ENCODE peak calls at places on chromosomes 5 and 9, in eight cellular contexts. One of them, this sample, is unnamed.

GRCh38 chr9:96856363-96857286 is 2.3 kb upstream of the ZNF782 start:
- DNase-seq in heart right ventricle: peak; percentile 23
- DNase-seq in AG10803: peak; percentile 65
- DNase-seq in choroid plexus epithelial cell: peak; percentile 85
- DNase-seq in mucosa of descending colon: no peak
- DNase-seq in small intestine: peak; percentile 80
- DNase-seq in NT2/D1: peak; percentile 57
- DNase-seq in aorta: no peak
- DNase-seq in this sample: peak; percentile 72

GRCh38 chr5:73826761-73827450 is 200.9 kb downstream of the ARHGEF28 start:
- DNase-seq in heart right ventricle: no peak
- DNase-seq in AG10803: peak; percentile 80
- DNase-seq in choroid plexus epithelial cell: peak; percentile 96
- DNase-seq in mucosa of descending colon: no peak
- DNase-seq in small intestine: no peak
- DNase-seq in NT2/D1: no peak
- DNase-seq in aorta: no peak
- DNase-seq in this sample: no peak

GRCh38 chr9:24672336-24672735 is 126.6 kb upstream of the IZUMO3 start:
- DNase-seq in heart right ventricle: no peak
- DNase-seq in AG10803: no peak
- DNase-seq in choroid plexus epithelial cell: no peak
- DNase-seq in mucosa of descending colon: no peak
- DNase-seq in small intestine: no peak
- DNase-seq in NT2/D1: no peak
- DNase-seq in aorta: no peak
- DNase-seq in this sample: no peak

GRCh38 chr5:40678021-40678939 is 1.4 kb upstream of the PTGER4 start:
- DNase-seq in heart right ventricle: no peak
- DNase-seq in AG10803: peak; percentile 38
- DNase-seq in choroid plexus epithelial cell: no peak
- DNase-seq in mucosa of descending colon: no peak
- DNase-seq in small intestine: peak; percentile 41
- DNase-seq in NT2/D1: no peak
- DNase-seq in aorta: no peak
- DNase-seq in this sample: no peak

GRCh38 chr5:124576848-124577409 is 169.5 kb downstream of the ZNF608 start:
- DNase-seq in heart right ventricle: no peak
- DNase-seq in AG10803: no peak
- DNase-seq in choroid plexus epithelial cell: no peak
- DNase-seq in mucosa of descending colon: no peak
- DNase-seq in small intestine: no peak
- DNase-seq in NT2/D1: no peak
- DNase-seq in aorta: no peak
- DNase-seq in this sample: no peak

GRCh38 chr5:60334281-60334713 is 365.7 kb downstream of the DEPDC1B start:
- DNase-seq in heart right ventricle: no peak
- DNase-seq in AG10803: peak; percentile 67
- DNase-seq in choroid plexus epithelial cell: peak; percentile 85
- DNase-seq in mucosa of descending colon: no peak
- DNase-seq in small intestine: no peak
- DNase-seq in NT2/D1: no peak
- DNase-seq in aorta: peak; percentile 76
- DNase-seq in this sample: no peak

GRCh38 chr9:96555567-96556386 is 63.9 kb downstream of the CDC14B start:
- DNase-seq in heart right ventricle: no peak
- DNase-seq in AG10803: peak; percentile 87
- DNase-seq in choroid plexus epithelial cell: peak; percentile 13
- DNase-seq in mucosa of descending colon: no peak
- DNase-seq in small intestine: no peak
- DNase-seq in NT2/D1: no peak
- DNase-seq in aorta: no peak
- DNase-seq in this sample: no peak

GRCh38 chr9:129929467-129930125 is 94.3 kb downstream of the USP20 start:
- DNase-seq in heart right ventricle: no peak
- DNase-seq in AG10803: no peak
- DNase-seq in choroid plexus epithelial cell: no peak
- DNase-seq in mucosa of descending colon: no peak
- DNase-seq in small intestine: no peak
- DNase-seq in NT2/D1: no peak
- DNase-seq in aorta: no peak
- DNase-seq in this sample: no peak

GRCh38 chr5:15601274-15601673 is 101.3 kb downstream of the FBXL7 start:
- DNase-seq in heart right ventricle: no peak
- DNase-seq in AG10803: peak; percentile 35
- DNase-seq in choroid plexus epithelial cell: peak; percentile 41
- DNase-seq in mucosa of descending colon: no peak
- DNase-seq in small intestine: no peak
- DNase-seq in NT2/D1: no peak
- DNase-seq in aorta: no peak
- DNase-seq in this sample: no peak

GRCh38 chr5:96881511-96882115 is 5.3 kb downstream of the ERAP2 start:
- DNase-seq in heart right ventricle: no peak
- DNase-seq in AG10803: peak; percentile 40
- DNase-seq in choroid plexus epithelial cell: peak; percentile 83
- DNase-seq in mucosa of descending colon: no peak
- DNase-seq in small intestine: peak; percentile 45
- DNase-seq in NT2/D1: no peak
- DNase-seq in aorta: no peak
- DNase-seq in this sample: no peak

DNA sequence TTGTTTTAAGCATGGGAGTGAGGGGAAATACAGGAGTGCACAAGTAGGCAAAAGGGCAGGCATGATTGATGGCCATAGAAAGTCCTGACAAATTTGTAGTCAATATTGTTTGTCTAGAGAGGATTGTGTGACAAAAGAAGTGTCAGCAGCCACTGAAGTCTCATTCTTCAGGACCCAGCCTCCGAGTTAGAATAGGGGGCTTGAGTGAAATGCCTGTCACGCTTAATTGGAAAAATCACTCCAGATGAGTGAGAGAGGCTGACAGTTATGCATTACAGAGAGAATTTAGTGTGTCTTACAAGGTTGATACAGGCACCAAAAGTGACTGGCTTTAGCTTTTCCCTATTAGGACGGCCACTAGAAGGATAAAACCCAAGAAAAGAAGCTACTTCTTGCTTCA is 81.9 kb upstream of the RPS23 start:
- DNase-seq in heart right ventricle: no peak
- DNase-seq in AG10803: no peak
- DNase-seq in choroid plexus epithelial cell: no peak
- DNase-seq in mucosa of descending colon: no peak
- DNase-seq in small intestine: no peak
- DNase-seq in NT2/D1: no peak
- DNase-seq in aorta: no peak
- DNase-seq in this sample: no peak
- H3K4me3 ChIP-seq in heart right ventricle: no peak overlapping the region
- H3K4me3 ChIP-seq in AG10803: no peak overlapping the region
- H3K4me3 ChIP-seq in choroid plexus epithelial cell: no peak overlapping the region
- H3K4me3 ChIP-seq in mucosa of descending colon: no peak overlapping the region
- H3K4me3 ChIP-seq in small intestine: no peak overlapping the region
- H3K4me3 ChIP-seq in NT2/D1: no peak overlapping the region
- H3K4me3 ChIP-seq in aorta: no peak overlapping the region
- H3K4me3 ChIP-seq in this sample: no peak overlapping the region

DNA sequence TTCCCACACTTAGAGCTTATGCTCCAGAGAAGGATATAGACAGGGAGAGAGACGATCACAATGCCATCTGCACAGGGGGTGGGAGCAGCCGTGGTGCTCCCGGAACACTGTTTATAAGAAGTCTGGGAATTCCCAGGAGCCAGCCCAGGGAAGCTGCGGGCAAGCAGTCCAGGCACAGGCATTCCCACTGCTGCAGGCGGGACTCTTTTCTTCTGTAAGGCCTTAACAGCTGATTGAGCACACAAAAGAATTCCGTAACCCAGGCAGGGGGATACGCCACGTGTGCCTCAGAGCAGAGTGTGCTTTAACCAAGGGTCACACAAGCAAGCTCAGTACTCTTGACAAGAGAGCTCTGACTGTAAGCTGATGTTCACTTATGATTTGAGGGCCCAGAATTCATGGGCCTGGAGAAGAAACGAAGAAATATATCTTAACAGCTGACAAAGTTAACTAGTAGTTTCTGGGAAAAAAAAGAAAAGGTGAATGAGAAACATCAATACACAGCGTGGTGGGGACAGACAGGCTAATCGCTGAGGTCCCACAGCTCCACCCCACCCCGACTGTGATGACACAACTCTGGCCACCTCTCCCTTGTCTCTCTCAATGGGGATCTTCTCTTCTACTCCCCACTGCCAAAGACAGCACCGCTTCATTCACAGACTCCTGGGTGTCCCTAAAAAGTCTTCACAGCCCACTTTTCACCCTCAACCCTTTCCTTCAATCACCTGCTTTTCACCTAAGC is 85.9 kb upstream of the SIMC1 start:
- DNase-seq in heart right ventricle: no peak
- DNase-seq in AG10803: peak; percentile 5
- DNase-seq in choroid plexus epithelial cell: no peak
- DNase-seq in mucosa of descending colon: no peak
- DNase-seq in small intestine: no peak
- DNase-seq in NT2/D1: peak; percentile 57
- DNase-seq in aorta: no peak
- DNase-seq in this sample: no peak
- H3K4me3 ChIP-seq in heart right ventricle: no peak overlapping the region
- H3K4me3 ChIP-seq in AG10803: no peak overlapping the region
- H3K4me3 ChIP-seq in choroid plexus epithelial cell: no peak overlapping the region
- H3K4me3 ChIP-seq in mucosa of descending colon: no peak overlapping the region
- H3K4me3 ChIP-seq in small intestine: no peak overlapping the region
- H3K4me3 ChIP-seq in NT2/D1: no peak overlapping the region
- H3K4me3 ChIP-seq in aorta: no peak overlapping the region
- H3K4me3 ChIP-seq in this sample: no peak overlapping the region

GRCh38 chr9:33446507-33447403 is 638 bp downstream of the AQP3 start:
- DNase-seq in heart right ventricle: peak; percentile 48
- DNase-seq in AG10803: peak; percentile 32
- DNase-seq in choroid plexus epithelial cell: peak; percentile 40
- DNase-seq in mucosa of descending colon: peak; percentile 70
- DNase-seq in small intestine: peak; percentile 94
- DNase-seq in NT2/D1: no peak
- DNase-seq in aorta: no peak
- DNase-seq in this sample: peak; percentile 88

GRCh38 chr9:33447404-33448158 is at the start of gene AQP3:
- DNase-seq in heart right ventricle: peak; percentile 61
- DNase-seq in AG10803: peak; percentile 21
- DNase-seq in choroid plexus epithelial cell: peak; percentile 17
- DNase-seq in mucosa of descending colon: peak; percentile 86
- DNase-seq in small intestine: peak; percentile 68
- DNase-seq in NT2/D1: peak; percentile 60
- DNase-seq in aorta: peak; percentile 88
- DNase-seq in this sample: peak; percentile 91

GRCh38 chr9:33445389-33445881 is 2.0 kb downstream of the AQP3 start:
- DNase-seq in heart right ventricle: no peak
- DNase-seq in AG10803: no peak
- DNase-seq in choroid plexus epithelial cell: no peak
- DNase-seq in mucosa of descending colon: no peak
- DNase-seq in small intestine: peak; percentile 90
- DNase-seq in NT2/D1: no peak
- DNase-seq in aorta: no peak
- DNase-seq in this sample: peak; percentile 87

GRCh38 chr9:33448159-33448511 is 742 bp upstream of the AQP3 start:
- DNase-seq in heart right ventricle: no peak
- DNase-seq in AG10803: no peak
- DNase-seq in choroid plexus epithelial cell: no peak
- DNase-seq in mucosa of descending colon: no peak
- DNase-seq in small intestine: no peak
- DNase-seq in NT2/D1: no peak
- DNase-seq in aorta: no peak
- DNase-seq in this sample: no peak

DNA sequence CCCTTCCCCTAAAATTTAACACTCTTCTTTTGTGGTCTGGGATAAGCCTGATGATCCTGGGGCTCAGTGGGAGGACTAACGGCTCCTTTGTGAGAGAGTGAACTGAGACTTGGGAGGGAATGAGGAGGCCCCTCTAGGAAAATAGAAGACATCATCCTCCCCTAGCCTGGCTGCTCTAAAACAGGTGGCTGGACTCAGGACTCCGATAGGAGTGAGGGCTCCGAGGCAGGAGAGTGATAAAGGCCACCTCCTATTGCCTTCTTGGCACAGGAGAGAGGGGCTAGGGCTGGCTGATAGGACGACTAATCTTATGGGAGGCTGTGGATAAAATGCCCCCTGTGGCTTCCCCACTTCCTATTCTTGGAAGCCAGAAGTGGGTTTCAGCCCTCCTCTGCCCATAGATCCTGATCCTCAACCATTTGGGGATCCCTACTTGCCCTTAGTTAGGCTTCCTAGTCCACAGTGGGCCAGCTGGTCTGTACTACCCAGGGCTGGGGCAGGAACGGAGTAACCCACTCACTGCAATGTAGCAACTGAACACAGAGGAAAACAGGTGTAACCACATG is 1.4 kb downstream of the AQP3 start:
- DNase-seq in heart right ventricle: no peak
- DNase-seq in AG10803: no peak
- DNase-seq in choroid plexus epithelial cell: no peak
- DNase-seq in mucosa of descending colon: no peak
- DNase-seq in small intestine: peak; percentile 48
- DNase-seq in NT2/D1: no peak
- DNase-seq in aorta: no peak
- DNase-seq in this sample: no peak
- H3K4me3 ChIP-seq in heart right ventricle: peak overlapping the region; percentile 61
- H3K4me3 ChIP-seq in AG10803: no peak overlapping the region
- H3K4me3 ChIP-seq in choroid plexus epithelial cell: no peak overlapping the region
- H3K4me3 ChIP-seq in mucosa of descending colon: no peak overlapping the region
- H3K4me3 ChIP-seq in small intestine: no peak overlapping the region
- H3K4me3 ChIP-seq in NT2/D1: no peak overlapping the region
- H3K4me3 ChIP-seq in aorta: no peak overlapping the region
- H3K4me3 ChIP-seq in this sample: peak overlapping the region; percentile 72

GRCh38 chr9:93916358-93916757 is 38.8 kb downstream of the BARX1 start:
- DNase-seq in heart right ventricle: no peak
- DNase-seq in AG10803: no peak
- DNase-seq in choroid plexus epithelial cell: no peak
- DNase-seq in mucosa of descending colon: no peak
- DNase-seq in small intestine: no peak
- DNase-seq in NT2/D1: no peak
- DNase-seq in aorta: no peak
- DNase-seq in this sample: no peak

GRCh38 chr9:93920401-93920800 is 34.8 kb downstream of the BARX1 start:
- DNase-seq in heart right ventricle: no peak
- DNase-seq in AG10803: no peak
- DNase-seq in choroid plexus epithelial cell: no peak
- DNase-seq in mucosa of descending colon: no peak
- DNase-seq in small intestine: no peak
- DNase-seq in NT2/D1: no peak
- DNase-seq in aorta: no peak
- DNase-seq in this sample: no peak

GRCh38 chr9:93917121-93917853 is 37.9 kb downstream of the BARX1 start:
- DNase-seq in heart right ventricle: no peak
- DNase-seq in AG10803: no peak
- DNase-seq in choroid plexus epithelial cell: no peak
- DNase-seq in mucosa of descending colon: no peak
- DNase-seq in small intestine: no peak
- DNase-seq in NT2/D1: no peak
- DNase-seq in aorta: no peak
- DNase-seq in this sample: no peak

DNA sequence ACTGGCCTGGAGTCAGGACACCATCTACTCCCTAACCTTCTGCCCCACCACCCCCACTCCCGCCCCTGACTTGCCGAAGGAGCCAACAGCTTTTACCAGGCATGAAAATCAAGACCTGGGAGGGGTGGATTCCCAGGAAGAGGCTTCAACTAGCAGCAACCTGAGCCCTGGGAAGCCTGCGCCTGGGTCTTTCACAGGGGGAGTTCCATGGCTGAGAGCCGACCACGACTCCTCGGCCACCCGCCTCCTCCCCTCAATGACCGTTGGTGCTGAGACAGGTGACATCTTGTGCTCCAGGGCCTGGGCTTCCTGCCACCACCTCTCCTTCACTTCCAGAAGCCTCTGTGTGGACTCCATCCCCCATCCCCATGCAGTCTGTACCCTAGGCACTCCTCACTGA is 37.1 kb downstream of the BARX1 start:
- DNase-seq in heart right ventricle: no peak
- DNase-seq in AG10803: no peak
- DNase-seq in choroid plexus epithelial cell: no peak
- DNase-seq in mucosa of descending colon: no peak
- DNase-seq in small intestine: no peak
- DNase-seq in NT2/D1: no peak
- DNase-seq in aorta: no peak
- DNase-seq in this sample: no peak
- H3K4me3 ChIP-seq in heart right ventricle: no peak overlapping the region
- H3K4me3 ChIP-seq in AG10803: no peak overlapping the region
- H3K4me3 ChIP-seq in choroid plexus epithelial cell: no peak overlapping the region
- H3K4me3 ChIP-seq in mucosa of descending colon: no peak overlapping the region
- H3K4me3 ChIP-seq in small intestine: no peak overlapping the region
- H3K4me3 ChIP-seq in NT2/D1: no peak overlapping the region
- H3K4me3 ChIP-seq in aorta: no peak overlapping the region
- H3K4me3 ChIP-seq in this sample: no peak overlapping the region

This sample was measured in upper lobe of right lung.